ENCODE peak calls at places on chromosomes 16 and 17, in six cellular contexts. Y, L, E, I, P and O are unnamed samples.

GRCh38 chr16:85659805-85660511 is 28.8 kb downstream of the GINS2 start:
- DNase-seq in Y (no peak), L (peak; percentile 41), E (peak; percentile 57), I (peak; percentile 67), P (peak; percentile 18), O (no peak)

GRCh38 chr16:28505489-28506137 is 1.0 kb downstream of the IL27 start:
- DNase-seq in Y (no peak), L (no peak), E (no peak), I (no peak), P (no peak), O (no peak)

GRCh38 chr17:34542700-34543336 is 36.6 kb upstream of the TMEM132E start:
- DNase-seq in Y (no peak), L (no peak), E (no peak), I (no peak), P (no peak), O (no peak)

GRCh38 chr17:33086878-33087277 is 95.2 kb downstream of the SPACA3 start:
- DNase-seq in Y (no peak), L (no peak), E (no peak), I (no peak), P (no peak), O (no peak)

GRCh38 chr17:45666641-45667040 is 117.5 kb upstream of the CRHR1 start:
- DNase-seq in Y (no peak), L (no peak), E (no peak), I (no peak), P (no peak), O (no peak)

GRCh38 chr17:74457146-74457819 is 9.2 kb upstream of the CD300A start:
- DNase-seq in Y (peak; percentile 11), L (peak; percentile 30), E (peak; percentile 80), I (peak; percentile 73), P (peak; percentile 19), O (peak; percentile 11)

GRCh38 chr16:21159281-21159951 is 942 bp downstream of the LDAF1 start:
- DNase-seq in Y (no peak), L (no peak), E (peak; percentile 31), I (peak; percentile 21), P (no peak), O (no peak)

GRCh38 chr17:32814837-32815236 is 62.1 kb downstream of the MYO1D start:
- DNase-seq in Y (no peak), L (no peak), E (no peak), I (no peak), P (no peak), O (no peak)

GRCh38 chr16:59048876-59049275 is 314.8 kb upstream of the GOT2 start:
- DNase-seq in Y (no peak), L (no peak), E (no peak), I (no peak), P (no peak), O (no peak)

GRCh38 chr17:3663102-3664011 is 5.0 kb downstream of the TAX1BP3 start:
- DNase-seq in Y (no peak), L (no peak), E (no peak), I (no peak), P (no peak), O (no peak)

GRCh38 chr17:17987187-17987896 is 14.7 kb downstream of the DRC3 start:
- DNase-seq in Y (no peak), L (no peak), E (no peak), I (no peak), P (no peak), O (no peak)

GRCh38 chr16:30041841-30042240 is 10.8 kb upstream of the TLCD3B start:
- DNase-seq in Y (no peak), L (peak; percentile 46), E (no peak), I (no peak), P (no peak), O (peak; percentile 19)

GRCh38 chr17:4485676-4486646 is 12.7 kb upstream of the SPNS2 start:
- DNase-seq in Y (no peak), L (no peak), E (no peak), I (no peak), P (no peak), O (no peak)

GRCh38 chr16:58515871-58516767 is 802 bp downstream of the SETD6 start:
- DNase-seq in Y (no peak), L (no peak), E (no peak), I (no peak), P (no peak), O (no peak)

GRCh38 chr16:64933890-64934289 is 188.0 kb downstream of the CDH11 start:
- DNase-seq in Y (no peak), L (peak; percentile 45), E (no peak), I (no peak), P (no peak), O (no peak)

GRCh38 chr16:53821957-53822625 is 118.1 kb downstream of the FTO start:
- DNase-seq in Y (peak; percentile 44), L (peak; percentile 80), E (no peak), I (no peak), P (peak; percentile 51), O (no peak)
- TF ChIP-seq CTCF in Y (peak; percentile 34), L (no peak), E (no peak), I (no peak), P (peak; percentile 13), O (no peak)

GRCh38 chr17:27354051-27354490 is 60.2 kb downstream of the WSB1 start:
- DNase-seq in Y (no peak), L (no peak), E (peak; percentile 30), I (no peak), P (no peak), O (no peak)

GRCh38 chr17:27353469-27354050 is 59.6 kb downstream of the WSB1 start:
- DNase-seq in Y (peak; percentile 81), L (peak; percentile 92), E (peak; percentile 95), I (peak; percentile 85), P (peak; percentile 85), O (peak; percentile 84)

GRCh38 chr17:27356091-27356705 is 62.3 kb downstream of the WSB1 start:
- DNase-seq in Y (no peak), L (no peak), E (no peak), I (no peak), P (no peak), O (no peak)

GRCh38 chr17:27355419-27355818 is 61.5 kb downstream of the WSB1 start:
- DNase-seq in Y (no peak), L (no peak), E (no peak), I (no peak), P (no peak), O (no peak)

DNA sequence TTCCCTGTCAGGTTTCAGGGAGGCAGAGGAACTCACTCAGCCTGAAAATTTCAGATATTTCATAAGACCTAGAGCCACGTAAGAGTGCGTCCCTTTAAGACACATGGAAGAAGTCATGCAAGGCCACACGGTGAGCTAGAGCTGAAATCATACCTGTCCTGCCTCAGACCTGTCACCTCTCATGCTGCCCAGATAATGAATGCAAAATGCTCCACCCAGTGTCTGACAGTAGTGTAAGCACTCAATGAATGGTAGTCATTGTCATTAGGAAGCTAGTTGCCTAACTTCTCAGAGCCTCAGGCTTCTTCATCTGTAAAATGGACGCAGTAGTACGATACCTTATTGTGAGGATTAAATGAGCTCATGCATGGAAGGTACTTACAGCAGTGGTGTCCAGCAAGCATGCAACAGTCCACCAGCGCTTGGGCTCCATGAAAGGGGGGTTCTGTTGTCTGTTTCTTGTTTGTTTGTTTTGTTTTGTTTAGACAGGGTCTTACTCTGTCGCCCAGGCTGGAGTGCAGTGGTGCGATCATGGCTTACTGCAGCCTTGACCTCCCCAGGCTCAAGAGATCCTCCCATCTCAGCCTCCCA is 60.7 kb downstream of the WSB1 start:
- DNase-seq in Y (no peak), L (no peak), E (no peak), I (no peak), P (no peak), O (no peak)
- TF ChIP-seq CTCF in Y (no peak), L (no peak), E (no peak), I (no peak), P (no peak), O (no peak)

DNA sequence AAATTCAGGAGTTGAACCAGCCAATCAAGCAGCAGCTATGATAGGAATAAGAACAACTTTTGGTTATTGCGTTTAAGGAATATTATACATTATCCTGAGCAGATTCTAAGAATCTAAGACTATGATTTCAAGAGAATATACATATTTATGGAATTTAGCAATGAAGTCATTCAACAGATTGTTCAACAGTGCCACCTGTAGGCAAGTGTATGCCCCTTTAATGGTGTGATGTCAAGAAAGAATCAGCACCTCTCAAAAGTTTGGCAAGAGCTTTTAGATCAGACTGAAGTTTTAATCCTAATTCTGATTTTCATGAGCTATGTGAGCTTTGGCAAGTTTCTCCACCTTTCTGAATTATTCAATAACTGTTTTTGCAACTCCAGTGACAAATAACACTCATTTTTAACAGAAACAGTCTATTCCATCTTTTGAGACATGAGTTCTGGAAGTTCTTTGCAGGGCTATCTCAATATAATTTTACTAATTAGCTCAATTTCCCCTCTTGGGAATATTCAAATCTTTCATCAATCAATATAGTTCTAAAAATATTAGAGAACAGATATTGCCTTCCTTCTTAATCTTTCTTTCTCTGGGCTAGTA is 474.3 kb upstream of the TOM1L1 start:
- DNase-seq in Y (no peak), L (no peak), E (no peak), I (no peak), P (no peak), O (no peak)
- TF ChIP-seq CTCF in Y (no peak), L (no peak), E (no peak), I (peak; percentile 68), P (peak; percentile 18), O (no peak)

DNA sequence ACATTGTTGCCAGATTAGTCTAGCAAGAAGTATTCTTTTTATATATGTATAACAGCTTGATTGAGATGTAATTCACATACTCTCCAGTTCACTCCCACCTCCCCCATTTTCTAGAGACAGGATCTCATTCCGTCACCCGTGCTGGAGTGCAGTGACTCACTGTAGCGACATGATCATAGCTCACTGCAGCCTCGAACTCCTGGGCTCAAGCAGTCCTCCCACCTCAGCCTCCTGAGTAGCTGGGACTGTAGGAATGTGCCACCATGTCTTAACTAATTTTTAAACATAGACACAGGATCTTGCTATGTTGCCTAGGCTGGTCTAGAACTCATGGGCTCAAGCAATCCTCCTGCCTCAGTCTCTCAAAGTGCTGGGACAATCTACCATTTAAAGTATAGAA is 3.3 kb upstream of the RSAD1 start:
- DNase-seq in Y (no peak), L (no peak), E (no peak), I (no peak), P (no peak), O (no peak)
- TF ChIP-seq CTCF in Y (no peak), L (no peak), E (no peak), I (no peak), P (no peak), O (no peak)

DNA sequence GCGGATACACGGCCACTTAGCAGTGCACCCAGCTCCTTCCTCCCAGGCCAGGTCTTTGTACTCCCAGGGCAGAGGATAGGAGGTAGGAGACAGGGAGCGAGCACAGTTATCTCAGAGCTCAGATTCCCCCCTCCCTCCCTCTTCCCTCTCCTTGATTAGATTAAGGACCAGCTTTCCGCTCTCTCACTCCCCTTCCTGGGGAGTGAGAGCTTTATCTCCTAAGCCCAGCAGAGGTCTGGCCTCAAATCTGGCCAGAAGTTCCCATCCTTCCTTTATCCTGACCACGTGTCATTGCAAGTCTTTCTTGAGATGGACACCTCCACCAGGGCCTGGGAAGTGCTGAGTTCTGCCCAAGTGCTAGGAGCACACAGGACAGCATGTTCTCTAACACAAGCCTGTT is 5.1 kb downstream of the ARL4D start:
- DNase-seq in Y (no peak), L (no peak), E (no peak), I (no peak), P (no peak), O (no peak)
- TF ChIP-seq CTCF in Y (no peak), L (no peak), E (no peak), I (no peak), P (no peak), O (no peak)

DNA sequence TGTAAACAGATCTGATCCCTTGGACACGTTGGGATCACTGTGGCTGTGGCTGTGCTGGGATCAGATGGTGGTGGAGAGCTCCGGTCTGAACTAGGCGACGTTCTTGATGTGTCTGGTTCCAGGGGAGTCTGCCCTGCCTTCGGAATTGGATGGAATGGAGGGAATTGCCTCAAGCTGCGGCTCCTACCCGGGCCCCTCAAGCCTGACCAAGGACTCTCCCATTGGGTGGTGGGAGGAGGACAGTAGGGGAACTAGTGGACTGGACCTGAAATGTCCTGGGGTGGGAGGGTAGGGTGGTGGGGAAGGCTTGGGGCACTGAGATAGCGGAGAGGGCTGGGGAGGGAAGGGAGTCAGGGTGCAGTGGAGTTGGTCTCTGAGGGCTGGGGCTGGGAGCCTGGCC is 3.2 kb upstream of the UBALD1 start:
- DNase-seq in Y (no peak), L (no peak), E (no peak), I (no peak), P (no peak), O (no peak)
- TF ChIP-seq CTCF in Y (no peak), L (no peak), E (no peak), I (no peak), P (no peak), O (no peak)